ENCODE peak calls at places on chromosomes 4 and X, in six cellular contexts. One of them, this sample, is unnamed. For H3K27me3, the result is how much of the 10 kb centered on the place peaks cover.

GRCh38 chr4:159413252-159413941 is 310.5 kb downstream of the RAPGEF2 start:
- DNase-seq in endothelial cell of umbilical vein: no peak
- DNase-seq in GM12878: no peak
- DNase-seq in breast epithelium: no peak
- DNase-seq in H1: no peak
- DNase-seq in HCT116: no peak
- DNase-seq in this sample: no peak

GRCh38 chrX:86171366-86171765 is 23.1 kb downstream of the DACH2 start:
- DNase-seq in endothelial cell of umbilical vein: peak
- DNase-seq in GM12878: no peak
- DNase-seq in breast epithelium: no peak
- DNase-seq in H1: peak
- DNase-seq in HCT116: no peak
- DNase-seq in this sample: no peak

GRCh38 chrX:52082578-52082977 is 13.6 kb upstream of the MAGED4B start:
- DNase-seq in endothelial cell of umbilical vein: no peak
- DNase-seq in GM12878: no peak
- DNase-seq in breast epithelium: no peak
- DNase-seq in H1: no peak
- DNase-seq in HCT116: no peak
- DNase-seq in this sample: no peak

GRCh38 chr4:12723849-12724447 is 760.2 kb downstream of the RAB28 start:
- DNase-seq in endothelial cell of umbilical vein: no peak
- DNase-seq in GM12878: no peak
- DNase-seq in breast epithelium: no peak
- DNase-seq in H1: no peak
- DNase-seq in HCT116: no peak
- DNase-seq in this sample: no peak

GRCh38 chr4:158259955-158260575 is 49.8 kb downstream of the TMEM144 start:
- DNase-seq in endothelial cell of umbilical vein: peak
- DNase-seq in GM12878: no peak
- DNase-seq in breast epithelium: no peak
- DNase-seq in H1: no peak
- DNase-seq in HCT116: peak
- DNase-seq in this sample: no peak

GRCh38 chrX:72114306-72114705 is 17.4 kb downstream of the RTL5 start:
- DNase-seq in endothelial cell of umbilical vein: no peak
- DNase-seq in GM12878: no peak
- DNase-seq in breast epithelium: no peak
- DNase-seq in H1: no peak
- DNase-seq in HCT116: no peak
- DNase-seq in this sample: no peak

GRCh38 chrX:119004920-119005524 is 30.6 kb downstream of the LONRF3 start:
- DNase-seq in endothelial cell of umbilical vein: peak
- DNase-seq in GM12878: no peak
- DNase-seq in breast epithelium: peak
- DNase-seq in H1: no peak
- DNase-seq in HCT116: no peak
- DNase-seq in this sample: no peak

GRCh38 chr4:153122855-153123254 is 81.4 kb upstream of the TRIM2 start:
- DNase-seq in endothelial cell of umbilical vein: no peak
- DNase-seq in GM12878: no peak
- DNase-seq in breast epithelium: no peak
- DNase-seq in H1: no peak
- DNase-seq in HCT116: no peak
- DNase-seq in this sample: no peak

GRCh38 chr4:24573582-24573981 is 10.8 kb downstream of the DHX15 start:
- DNase-seq in endothelial cell of umbilical vein: no peak
- DNase-seq in GM12878: no peak
- DNase-seq in breast epithelium: no peak
- DNase-seq in H1: no peak
- DNase-seq in HCT116: no peak
- DNase-seq in this sample: no peak

GRCh38 chr4:138910201-138910913 is 105.2 kb upstream of the NOCT start:
- DNase-seq in endothelial cell of umbilical vein: no peak
- DNase-seq in GM12878: no peak
- DNase-seq in breast epithelium: no peak
- DNase-seq in H1: no peak
- DNase-seq in HCT116: no peak
- DNase-seq in this sample: no peak

GRCh38 chrX:131649741-131650140 is 105.9 kb downstream of the OR13H1 start:
- DNase-seq in endothelial cell of umbilical vein: no peak
- DNase-seq in GM12878: no peak
- DNase-seq in breast epithelium: no peak
- DNase-seq in H1: no peak
- DNase-seq in HCT116: no peak
- DNase-seq in this sample: no peak

GRCh38 chr4:139028191-139028661 is 12.6 kb downstream of the NOCT start:
- DNase-seq in endothelial cell of umbilical vein: no peak
- DNase-seq in GM12878: no peak
- DNase-seq in breast epithelium: no peak
- DNase-seq in H1: no peak
- DNase-seq in HCT116: no peak
- DNase-seq in this sample: no peak

GRCh38 chr4:52661966-52662705 is 3.0 kb upstream of the USP46 start:
- DNase-seq in endothelial cell of umbilical vein: no peak
- DNase-seq in GM12878: no peak
- DNase-seq in breast epithelium: no peak
- DNase-seq in H1: no peak
- DNase-seq in HCT116: no peak
- DNase-seq in this sample: no peak

GRCh38 chr4:158821228-158822009 is 52.6 kb downstream of the FNIP2 start:
- DNase-seq in endothelial cell of umbilical vein: no peak
- DNase-seq in GM12878: no peak
- DNase-seq in breast epithelium: no peak
- DNase-seq in H1: no peak
- DNase-seq in HCT116: no peak
- DNase-seq in this sample: no peak

GRCh38 chr4:138241281-138242075 is 671 bp downstream of the SLC7A11 start:
- DNase-seq in endothelial cell of umbilical vein: peak
- DNase-seq in GM12878: no peak
- DNase-seq in breast epithelium: no peak
- DNase-seq in H1: no peak
- DNase-seq in HCT116: no peak
- DNase-seq in this sample: no peak

GRCh38 chrX:107678957-107679740 is 50.8 kb downstream of the PRPS1 start:
- DNase-seq in endothelial cell of umbilical vein: no peak
- DNase-seq in GM12878: no peak
- DNase-seq in breast epithelium: peak
- DNase-seq in H1: no peak
- DNase-seq in HCT116: no peak
- DNase-seq in this sample: peak

GRCh38 chr4:127782025-127782274 is 172 bp upstream of the HSPA4L start:
- DNase-seq in endothelial cell of umbilical vein: no peak
- DNase-seq in GM12878: peak
- DNase-seq in breast epithelium: peak
- DNase-seq in H1: peak
- DNase-seq in HCT116: peak
- DNase-seq in this sample: no peak

GRCh38 chr4:149605601-149606378 is 209.9 kb downstream of the IQCM start:
- DNase-seq in endothelial cell of umbilical vein: no peak
- DNase-seq in GM12878: no peak
- DNase-seq in breast epithelium: no peak
- DNase-seq in H1: no peak
- DNase-seq in HCT116: no peak
- DNase-seq in this sample: no peak

GRCh38 chr4:151772322-151772721 is 11.5 kb upstream of the GATB start:
- DNase-seq in endothelial cell of umbilical vein: no peak
- DNase-seq in GM12878: no peak
- DNase-seq in breast epithelium: no peak
- DNase-seq in H1: no peak
- DNase-seq in HCT116: no peak
- DNase-seq in this sample: no peak

GRCh38 chr4:143700420-143701352 is at the start of gene FREM3:
- DNase-seq in endothelial cell of umbilical vein: no peak
- DNase-seq in GM12878: no peak
- DNase-seq in breast epithelium: no peak
- DNase-seq in H1: peak
- DNase-seq in HCT116: no peak
- DNase-seq in this sample: no peak
- H3K27me3 ChIP-seq in endothelial cell of umbilical vein: under half
- H3K27me3 ChIP-seq in GM12878: under half
- H3K27me3 ChIP-seq in breast epithelium: under half
- H3K27me3 ChIP-seq in H1: under half
- H3K27me3 ChIP-seq in HCT116: under half
- H3K27me3 ChIP-seq in this sample: under half

GRCh38 chrX:38103857-38104812 is 97.8 kb downstream of the SYTL5 start:
- DNase-seq in endothelial cell of umbilical vein: no peak
- DNase-seq in GM12878: peak
- DNase-seq in breast epithelium: no peak
- DNase-seq in H1: no peak
- DNase-seq in HCT116: no peak
- DNase-seq in this sample: no peak
- TF ChIP-seq POLR2A in endothelial cell of umbilical vein: no peak
- TF ChIP-seq POLR2A in GM12878: no peak
- TF ChIP-seq POLR2A in breast epithelium: no peak
- TF ChIP-seq POLR2A in H1: no peak
- TF ChIP-seq POLR2A in HCT116: no peak
- TF ChIP-seq POLR2A in this sample: no peak

DNA sequence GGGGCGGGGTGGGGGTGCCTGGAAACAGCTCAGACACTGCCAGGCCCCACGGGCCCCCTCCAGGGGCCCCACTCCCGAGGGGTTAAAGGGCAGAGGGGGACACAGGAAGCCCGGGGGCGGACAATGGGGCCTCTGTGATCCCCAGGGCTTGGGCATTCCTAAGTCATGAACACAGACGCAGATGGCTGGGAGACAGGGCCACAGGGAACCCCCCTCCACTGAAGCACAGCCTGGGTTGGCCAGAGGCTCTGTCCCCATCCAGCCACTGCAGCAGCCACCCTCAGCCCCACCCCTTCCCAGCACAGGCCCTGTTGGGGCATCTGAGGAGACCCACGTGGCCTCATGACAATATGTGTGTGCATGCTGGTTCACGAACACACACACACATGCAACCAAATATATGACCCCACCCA is 3.9 kb downstream of the L1CAM start:
- DNase-seq in endothelial cell of umbilical vein: no peak
- DNase-seq in GM12878: no peak
- DNase-seq in breast epithelium: no peak
- DNase-seq in H1: no peak
- DNase-seq in HCT116: no peak
- DNase-seq in this sample: no peak
- H3K27me3 ChIP-seq in endothelial cell of umbilical vein: under half
- H3K27me3 ChIP-seq in GM12878: under half
- H3K27me3 ChIP-seq in breast epithelium: half or more
- H3K27me3 ChIP-seq in H1: under half
- H3K27me3 ChIP-seq in HCT116: under half
- H3K27me3 ChIP-seq in this sample: half or more

GRCh38 chr4:55853484-55854046 is at the start of gene EXOC1:
- DNase-seq in endothelial cell of umbilical vein: peak
- DNase-seq in GM12878: peak
- DNase-seq in breast epithelium: peak
- DNase-seq in H1: peak
- DNase-seq in HCT116: peak
- DNase-seq in this sample: peak
- TF ChIP-seq POLR2A in endothelial cell of umbilical vein: peak
- TF ChIP-seq POLR2A in GM12878: peak
- TF ChIP-seq POLR2A in breast epithelium: peak
- TF ChIP-seq POLR2A in H1: peak
- TF ChIP-seq POLR2A in HCT116: peak
- TF ChIP-seq POLR2A in this sample: no peak

GRCh38 chr4:110636231-110636676 is 13.4 kb upstream of the PITX2 start:
- DNase-seq in endothelial cell of umbilical vein: no peak
- DNase-seq in GM12878: no peak
- DNase-seq in breast epithelium: no peak
- DNase-seq in H1: no peak
- DNase-seq in HCT116: peak
- DNase-seq in this sample: no peak
- H3K27me3 ChIP-seq in endothelial cell of umbilical vein: half or more
- H3K27me3 ChIP-seq in GM12878: under half
- H3K27me3 ChIP-seq in breast epithelium: half or more
- H3K27me3 ChIP-seq in H1: half or more
- H3K27me3 ChIP-seq in HCT116: under half
- H3K27me3 ChIP-seq in this sample: half or more

This sample was measured in esophagus squamous epithelium.